ENCODE peak calls at places on chromosomes 2 and 18, in four cellular contexts. X is left ventricle myocardium inferior; M is cardiac muscle cell; Y is naive thymus-derived CD4-positive, alpha-beta T cell. C is an unnamed sample.

GRCh38 chr2:207558106-207558505 is 28.3 kb downstream of the CREB1 start:
- DNase-seq in Y (no peak), M (no peak), X (no peak), C (no peak)

GRCh38 chr2:238905224-238905623 is 57.3 kb downstream of the TWIST2 start:
- DNase-seq in M (no peak), X (no peak), Y (no peak), C (peak)

GRCh38 chr2:145199052-145199451 is 679.1 kb upstream of the ZEB2 start:
- DNase-seq in Y (no peak), M (peak), X (no peak), C (no peak)

GRCh38 chr2:2843969-2844548 is 513.0 kb upstream of the MYT1L start:
- DNase-seq in X (no peak), Y (no peak), M (peak), C (no peak)

GRCh38 chr2:126446106-126446695 is 209.8 kb upstream of the GYPC start:
- DNase-seq in X (no peak), Y (no peak), M (no peak), C (no peak)

GRCh38 chr18:45449761-45450227 is 165.5 kb upstream of the SLC14A2 start:
- DNase-seq in Y (no peak), X (peak), M (no peak), C (peak)

GRCh38 chr2:230602562-230603230 is 109.9 kb upstream of the CAB39 start:
- DNase-seq in M (no peak), X (no peak), Y (peak), C (no peak)

GRCh38 chr2:62469114-62469513 is 36.9 kb downstream of the TMEM17 start:
- DNase-seq in Y (no peak), X (no peak), M (no peak), C (no peak)

GRCh38 chr2:33660416-33661118 is 61.5 kb upstream of the FAM98A start:
- DNase-seq in X (no peak), Y (no peak), M (no peak), C (no peak)

GRCh38 chr2:75960134-75961009 is 249.7 kb upstream of the GCFC2 start:
- DNase-seq in X (no peak), M (no peak), Y (no peak), C (no peak)

GRCh38 chr2:28546242-28546641 is 50.4 kb downstream of the PLB1 start:
- DNase-seq in Y (no peak), M (no peak), X (no peak), C (no peak)

GRCh38 chr2:208069186-208069585 is 43.9 kb upstream of the PLEKHM3 start:
- DNase-seq in Y (no peak), X (no peak), M (no peak), C (no peak)

GRCh38 chr2:196592912-196593881 is 46.3 kb upstream of the CCDC150 start:
- DNase-seq in X (peak), M (peak), Y (no peak), C (peak)

GRCh38 chr2:157178865-157179264 is 78.6 kb upstream of the GALNT5 start:
- DNase-seq in M (no peak), Y (no peak), X (no peak), C (no peak)

GRCh38 chr2:124213977-124214587 is 189.0 kb downstream of the CNTNAP5 start:
- DNase-seq in Y (no peak), M (no peak), X (no peak), C (no peak)

GRCh38 chr2:172046080-172046678 is 39.1 kb upstream of the DLX1 start:
- DNase-seq in Y (no peak), X (no peak), M (no peak), C (no peak)

GRCh38 chr2:23585218-23585945 is 200.4 kb downstream of the KLHL29 start:
- DNase-seq in M (no peak), Y (no peak), X (no peak), C (no peak)

GRCh38 chr2:236171213-236172201 is 3.3 kb upstream of the GBX2 start:
- DNase-seq in M (no peak), Y (no peak), X (no peak), C (no peak)

GRCh38 chr2:203014456-203015199 is at the start of gene NBEAL1:
- DNase-seq in X (peak), M (peak), Y (peak), C (peak)

GRCh38 chr2:21254170-21254965 is 130.6 kb downstream of the TDRD15 start:
- DNase-seq in M (no peak), X (no peak), Y (no peak), C (no peak)
- H3K27ac ChIP-seq in M (no peak), X (no peak), Y (no peak), C (no peak)

GRCh38 chr2:234091432-234091879 is 41.0 kb downstream of the SPP2 start:
- DNase-seq in X (no peak), Y (no peak), M (no peak), C (no peak)
- H3K27ac ChIP-seq in X (no peak), Y (no peak), M (no peak), C (no peak)

GRCh38 chr2:216116418-216116817 is 7.3 kb downstream of the XRCC5 start:
- DNase-seq in Y (no peak), M (no peak), X (no peak), C (no peak)
- H3K27ac ChIP-seq in Y (no peak), M (no peak), X (no peak), C (no peak)

DNA sequence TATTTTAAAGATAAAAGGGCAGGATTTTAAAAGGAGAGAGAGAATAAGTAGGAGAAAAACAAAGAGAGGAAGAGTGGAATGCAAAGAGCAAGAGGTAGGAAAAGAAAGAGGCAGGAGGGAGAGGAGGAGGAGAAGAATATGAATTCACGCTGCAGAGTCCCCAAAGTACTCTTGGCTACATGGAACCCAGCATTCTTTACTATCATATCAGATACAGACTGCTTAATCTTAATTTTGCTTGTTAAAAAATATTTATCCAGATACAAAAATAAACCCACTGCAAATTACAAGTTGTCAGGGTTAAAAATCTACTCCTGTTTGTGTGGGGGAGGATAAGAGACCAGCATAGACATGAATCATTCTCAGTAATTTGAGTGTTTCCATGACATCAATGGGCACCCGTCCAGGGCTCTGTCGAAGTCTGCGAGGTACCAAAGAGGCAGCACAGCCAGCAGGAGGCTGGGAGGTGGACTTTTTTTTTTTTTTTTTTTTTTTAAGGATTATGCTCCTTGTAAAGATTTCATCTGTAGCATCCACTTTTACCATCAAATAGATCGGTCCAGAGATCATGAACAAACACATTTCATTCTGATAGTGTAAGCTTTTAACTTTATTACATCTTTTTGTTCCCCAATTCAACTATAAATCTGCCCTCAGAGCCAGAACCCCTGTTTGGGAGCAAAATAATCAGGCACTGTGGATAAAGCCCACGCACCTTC is 182.2 kb downstream of the TCF4 start:
- DNase-seq in M (peak), Y (no peak), X (peak), C (peak)
- H3K27ac ChIP-seq in M (peak), Y (no peak), X (peak), C (no peak)

DNA sequence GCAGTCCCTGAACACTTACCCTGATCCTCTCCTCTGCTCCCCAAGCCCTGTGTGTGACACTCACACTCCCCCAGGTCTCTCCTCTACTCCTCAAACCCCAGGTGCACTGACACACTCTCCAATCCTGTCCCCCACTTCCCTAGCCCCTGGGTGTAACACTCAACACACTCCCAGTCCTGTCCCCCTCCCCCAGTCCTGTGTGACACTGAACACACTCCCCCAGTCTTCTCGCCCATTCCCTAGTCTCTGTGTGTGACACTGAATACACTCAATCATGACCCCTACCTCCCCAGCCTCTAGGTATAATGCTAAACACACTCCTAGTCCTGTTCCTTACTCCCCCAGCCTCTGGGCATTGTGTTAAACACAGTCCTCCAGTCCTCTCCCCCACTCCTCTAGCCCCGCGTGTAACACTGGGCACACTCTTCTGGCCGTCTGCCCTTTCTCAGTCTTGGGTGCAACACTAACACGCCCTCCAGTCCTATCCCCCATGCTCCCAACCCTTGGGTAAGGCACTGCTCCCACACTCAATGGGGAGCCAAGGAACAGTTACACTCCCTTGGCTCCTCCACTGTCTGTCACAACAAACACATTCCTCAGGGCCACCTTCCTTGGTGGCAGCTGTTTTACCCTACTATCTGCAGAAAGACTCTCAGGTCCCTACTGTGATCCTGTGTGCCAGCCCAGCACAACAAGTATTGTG is 82.5 kb upstream of the PKDCC start:
- DNase-seq in Y (no peak), X (no peak), M (no peak), C (peak)
- H3K27ac ChIP-seq in Y (no peak), X (peak), M (no peak), C (peak)

DNA sequence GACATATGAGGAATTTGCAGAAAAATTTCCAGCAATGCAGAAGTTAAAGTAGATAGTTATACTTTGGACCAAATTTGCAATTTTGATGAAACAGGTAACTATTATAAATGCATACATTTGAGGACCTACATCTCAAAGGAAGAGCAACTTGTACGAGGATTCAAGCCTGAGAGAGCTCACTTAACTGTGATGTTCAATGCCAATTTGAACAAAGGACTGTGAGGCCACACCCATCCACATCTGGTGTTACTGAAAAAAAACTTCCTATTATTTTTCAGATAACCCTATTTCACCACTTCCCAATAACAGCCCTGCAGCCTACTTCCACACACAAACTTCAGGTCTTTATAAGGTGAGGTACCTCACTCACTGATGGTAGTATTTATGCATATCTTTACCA is 203.5 kb upstream of the NABP1 start:
- DNase-seq in Y (no peak), M (no peak), X (no peak), C (no peak)
- H3K27ac ChIP-seq in Y (no peak), M (no peak), X (no peak), C (no peak)

DNA sequence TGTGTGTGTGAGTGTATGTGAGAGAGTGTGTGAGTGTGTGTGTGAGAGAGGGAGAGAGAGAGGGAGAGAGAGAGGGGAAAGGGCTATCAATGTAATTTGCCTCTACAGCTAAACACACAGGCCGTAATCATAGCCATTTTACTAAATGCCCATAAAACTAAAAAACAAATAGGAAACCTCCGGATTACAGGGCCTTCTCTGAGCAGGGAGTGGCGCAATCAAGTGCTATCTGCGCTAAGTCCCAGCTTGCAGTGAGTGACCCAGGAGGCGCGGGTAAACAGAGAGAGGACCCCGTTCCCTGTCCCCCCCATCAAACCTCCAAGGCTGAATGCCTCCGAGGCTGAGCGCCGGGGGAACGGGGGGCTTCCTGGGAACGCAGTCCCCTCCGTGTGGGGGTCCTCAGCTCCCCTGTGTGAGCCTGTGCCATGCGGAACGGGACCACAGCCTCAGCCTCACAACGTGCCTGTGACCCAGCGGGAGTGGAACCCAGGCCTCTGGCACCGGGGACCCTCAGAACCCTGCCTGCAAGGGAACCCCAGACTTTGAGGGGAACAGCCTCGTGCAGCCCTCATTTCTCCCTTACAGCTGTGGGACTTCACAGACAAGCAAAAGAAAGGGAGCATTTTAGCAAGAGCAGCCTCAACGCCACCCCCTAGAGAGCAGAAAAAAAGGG is 54.7 kb upstream of the ID2 start:
- DNase-seq in M (no peak), X (no peak), Y (no peak), C (no peak)
- H3K27ac ChIP-seq in M (no peak), X (no peak), Y (no peak), C (no peak)

GRCh38 chr2:189559579-189560272 is 20.9 kb downstream of the SLC40A1 start:
- DNase-seq in Y (no peak), X (peak), M (no peak), C (no peak)
- H3K27ac ChIP-seq in Y (no peak), X (peak), M (no peak), C (peak)

C was measured in right cardiac atrium.